ENCODE peak calls at places on chromosomes 11 and 22, in seven cellular contexts. M is heart right ventricle, D is transverse colon, P is HFFc6, T is progenitor cell of endocrine pancreas, B is PC-3, V is HL-60. F is an unnamed sample.

GRCh38 chr22:28241637-28242290 is 322.7 kb upstream of the PITPNB start:
- DNase-seq in M (no peak), D (no peak), P (no peak), T (no peak), B (no peak), V (no peak), F (no peak)

GRCh38 chr11:100676901-100677300 is 10.2 kb upstream of the ARHGAP42 start:
- DNase-seq in M (no peak), D (no peak), P (no peak), T (no peak), B (no peak), V (no peak), F (no peak)

GRCh38 chr22:37832022-37832857 is 9.1 kb downstream of the GALR3 start:
- DNase-seq in M (no peak), D (no peak), P (no peak), T (no peak), B (no peak), V (no peak), F (no peak)

GRCh38 chr11:86068951-86069407 is at the start of gene PICALM:
- DNase-seq in M (peak), D (peak), P (peak), T (peak), B (peak), V (peak), F (peak)

GRCh38 chr11:85822814-85823213 is 11.9 kb upstream of the SYTL2 start:
- DNase-seq in M (no peak), D (no peak), P (peak), T (no peak), B (peak), V (no peak), F (no peak)

GRCh38 chr22:43436536-43437267 is 24.9 kb downstream of the MPPED1 start:
- DNase-seq in M (no peak), D (no peak), P (no peak), T (no peak), B (no peak), V (no peak), F (no peak)

GRCh38 chr22:45529966-45530575 is 27.4 kb downstream of the FBLN1 start:
- DNase-seq in M (no peak), D (no peak), P (peak), T (no peak), B (no peak), V (no peak), F (no peak)

GRCh38 chr22:45904236-45904635 is 72.7 kb downstream of the WNT7B start:
- DNase-seq in M (no peak), D (no peak), P (no peak), T (no peak), B (no peak), V (no peak), F (no peak)

GRCh38 chr22:19674929-19675253 is 39.4 kb upstream of the SEPTIN5 start:
- DNase-seq in M (no peak), D (no peak), P (no peak), T (no peak), B (no peak), V (no peak), F (no peak)

GRCh38 chr11:130313383-130314183 is 1.1 kb downstream of the ZBTB44 start:
- DNase-seq in M (no peak), D (no peak), P (no peak), T (no peak), B (peak), V (no peak), F (no peak)

GRCh38 chr11:14341968-14342367 is 17.0 kb downstream of the RRAS2 start:
- DNase-seq in M (no peak), D (no peak), P (no peak), T (no peak), B (no peak), V (no peak), F (no peak)

GRCh38 chr11:68564261-68564660 is 103.7 kb downstream of the PPP6R3 start:
- DNase-seq in M (no peak), D (no peak), P (no peak), T (no peak), B (no peak), V (no peak), F (no peak)

GRCh38 chr11:75959540-75959939 is 144.5 kb downstream of the UVRAG start:
- DNase-seq in M (no peak), D (no peak), P (no peak), T (no peak), B (no peak), V (no peak), F (no peak)

GRCh38 chr22:19630614-19631013 is 83.7 kb upstream of the SEPTIN5 start:
- DNase-seq in M (no peak), D (no peak), P (no peak), T (no peak), B (no peak), V (no peak), F (no peak)

GRCh38 chr22:37496651-37497599 is 10.7 kb upstream of the MFNG start:
- DNase-seq in M (no peak), D (no peak), P (peak), T (no peak), B (peak), V (no peak), F (no peak)

GRCh38 chr22:19962246-19962908 is 20.8 kb upstream of the TXNRD2 start:
- DNase-seq in M (peak), D (peak), P (peak), T (peak), B (peak), V (no peak), F (peak)

DNA sequence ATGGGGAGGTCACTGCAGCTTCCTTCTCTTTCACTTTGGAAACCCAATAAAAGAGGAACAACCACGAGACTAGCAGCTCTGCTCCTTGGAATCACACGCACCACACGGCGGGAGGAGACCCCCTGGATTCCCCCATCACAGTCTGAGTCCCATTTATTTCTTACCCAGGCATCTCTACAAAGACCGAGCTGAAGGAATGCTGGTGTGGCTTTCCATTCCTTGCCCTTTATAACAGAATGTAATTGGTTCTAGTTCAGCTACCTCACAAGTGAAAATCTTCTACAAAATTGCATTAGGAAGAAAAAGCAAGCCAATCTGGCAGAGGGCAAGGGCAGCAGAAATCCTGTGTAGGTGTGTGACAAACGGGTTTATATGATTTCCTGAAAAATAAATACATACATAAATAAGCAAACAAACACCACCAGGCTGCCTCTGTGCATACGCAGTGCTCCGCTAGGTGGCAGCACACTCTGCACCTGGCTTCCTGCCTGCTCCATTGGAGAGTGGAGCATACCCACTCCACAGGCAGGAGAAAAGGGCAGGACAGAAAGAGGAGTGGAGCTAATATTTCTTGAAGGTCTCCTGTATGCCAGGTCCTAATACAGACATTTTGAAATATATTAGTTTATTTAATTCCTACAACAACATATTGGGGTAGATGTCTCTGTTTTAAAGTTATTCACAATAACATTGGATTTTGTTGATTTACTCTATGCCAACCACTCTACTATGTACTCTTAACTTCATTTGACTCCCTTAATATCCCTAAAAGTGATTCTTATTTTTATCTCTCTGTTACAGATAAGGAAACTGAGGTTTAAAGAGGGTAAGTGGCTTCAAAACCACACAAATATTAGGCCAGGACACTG is 673.1 kb downstream of the KCNA4 start:
- DNase-seq in M (peak), D (peak), P (peak), T (peak), B (peak), V (peak), F (peak)
- TF ChIP-seq CTCF in M (peak), D (peak), P (peak), T (peak), B (peak), V (peak), F (peak)

DNA sequence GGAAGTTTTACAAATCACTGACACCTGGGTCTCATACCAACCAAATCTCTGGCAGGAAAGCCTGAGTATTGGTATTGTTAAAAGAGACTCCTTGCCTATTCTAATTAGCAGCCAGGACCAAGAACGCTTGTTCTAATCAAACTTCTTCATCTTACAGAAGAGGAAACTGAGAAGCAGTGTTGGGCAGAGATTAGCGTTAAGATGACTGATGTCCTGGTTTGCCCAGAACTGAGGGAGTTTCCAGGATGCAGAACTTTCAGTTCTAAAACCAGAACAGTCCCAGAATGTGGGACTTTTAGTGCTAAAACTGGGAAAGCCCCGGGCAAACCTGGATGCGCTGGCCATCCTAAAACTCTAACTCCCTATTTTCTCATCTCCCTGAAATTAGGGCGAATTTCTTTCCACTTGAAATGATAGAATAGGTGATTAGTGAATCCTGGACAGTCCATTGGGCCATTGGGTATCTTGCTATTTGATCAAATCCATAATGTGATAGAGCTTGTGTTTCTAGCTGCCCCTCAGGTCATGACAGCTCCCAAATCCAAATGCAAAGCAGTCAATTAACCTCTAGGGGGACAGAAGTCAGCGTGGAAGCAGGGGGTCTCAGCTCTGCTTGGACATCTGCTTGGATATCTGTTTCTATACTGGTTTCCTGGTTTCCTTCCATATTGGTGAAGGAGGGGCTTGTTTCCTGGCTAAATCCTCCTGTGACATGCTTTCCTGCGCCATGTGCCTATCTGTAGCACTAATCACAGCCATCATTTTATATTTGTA is 16.0 kb upstream of the TMPRSS13 start:
- DNase-seq in M (no peak), D (no peak), P (no peak), T (no peak), B (no peak), V (no peak), F (no peak)
- TF ChIP-seq CTCF in M (peak), D (no peak), P (peak), T (peak), B (peak), V (no peak), F (peak)

DNA sequence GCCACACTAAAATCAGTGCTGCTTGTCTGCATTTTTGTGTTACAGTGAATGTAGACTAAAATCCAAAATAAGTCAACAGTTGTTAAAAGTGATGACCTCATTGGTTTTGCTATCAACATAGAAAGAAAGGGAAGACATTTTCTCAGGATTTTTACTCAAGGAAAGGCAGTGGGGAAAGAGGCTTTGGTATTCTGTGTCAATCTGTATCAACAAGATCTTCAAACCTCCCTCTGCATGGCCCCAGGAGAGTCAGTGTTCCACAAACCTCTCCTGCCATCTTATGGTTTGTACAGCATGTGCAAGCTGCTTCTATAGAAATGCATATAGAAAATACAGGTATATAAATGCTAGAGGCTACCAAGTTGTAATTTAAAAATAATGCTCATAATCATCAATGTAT is 13.8 kb upstream of the OR51M1 start:
- DNase-seq in M (no peak), D (no peak), P (peak), T (no peak), B (peak), V (no peak), F (peak)
- TF ChIP-seq CTCF in M (no peak), D (no peak), P (peak), T (peak), B (peak), V (no peak), F (no peak)

GRCh38 chr11:127281534-127281933 is 281.0 kb upstream of the KIRREL3 start:
- DNase-seq in M (no peak), D (no peak), P (no peak), T (no peak), B (no peak), V (no peak), F (no peak)
- TF ChIP-seq CTCF in M (no peak), D (no peak), P (no peak), T (no peak), B (no peak), V (no peak), F (no peak)

F was measured in endothelial cell.